ENCODE peak calls at places on chromosomes 13 and 19, in nine cellular contexts. L, E, X, S, H, V, N, D and Y are unnamed samples. For H3K27me3 and H3K4me1, the result is how much of the 10 kb centered on the place peaks cover.

GRCh38 chr13:84607614-84608013 is 725.3 kb upstream of the SLITRK1 start:
- DNase-seq in L (no peak), E (no peak), X (no peak), S (peak), H (no peak), V (no peak), N (peak), D (no peak), Y (no peak)

GRCh38 chr13:31149604-31150003 is 12.1 kb downstream of the HSPH1 start:
- DNase-seq in L (no peak), E (no peak), X (no peak), S (no peak), H (no peak), V (no peak), N (no peak), D (no peak), Y (no peak)

GRCh38 chr19:2668188-2668763 is 34.2 kb downstream of the GNG7 start:
- DNase-seq in L (no peak), E (peak), X (no peak), S (no peak), H (no peak), V (no peak), N (no peak), D (no peak), Y (no peak)

GRCh38 chr13:30862707-30863106 is 43.4 kb upstream of the MEDAG start:
- DNase-seq in L (no peak), E (peak), X (no peak), S (peak), H (no peak), V (no peak), N (no peak), D (peak), Y (peak)

GRCh38 chr13:98905199-98905598 is 72.7 kb downstream of the DOCK9 start:
- DNase-seq in L (no peak), E (no peak), X (no peak), S (no peak), H (no peak), V (no peak), N (no peak), D (no peak), Y (no peak)

GRCh38 chr19:3612901-3613741 is 6.4 kb upstream of the TBXA2R start:
- DNase-seq in L (peak), E (no peak), X (no peak), S (no peak), H (no peak), V (no peak), N (peak), D (no peak), Y (no peak)

GRCh38 chr13:70520275-70520674 is 412.0 kb upstream of the KLHL1 start:
- DNase-seq in L (no peak), E (no peak), X (no peak), S (no peak), H (no peak), V (no peak), N (no peak), D (no peak), Y (no peak)

GRCh38 chr19:14182481-14182880 is 23.5 kb downstream of the ADGRL1 start:
- DNase-seq in L (no peak), E (no peak), X (no peak), S (no peak), H (no peak), V (no peak), N (no peak), D (no peak), Y (no peak)

GRCh38 chr19:45884682-45885555 is 1.0 kb downstream of the IRF2BP1 start:
- DNase-seq in L (peak), E (no peak), X (no peak), S (peak), H (no peak), V (no peak), N (peak), D (no peak), Y (peak)

GRCh38 chr19:45883881-45884681 is 1.9 kb downstream of the IRF2BP1 start:
- DNase-seq in L (no peak), E (no peak), X (no peak), S (peak), H (no peak), V (no peak), N (no peak), D (no peak), Y (no peak)

GRCh38 chr19:45887311-45887710 is 1.4 kb upstream of the IRF2BP1 start:
- DNase-seq in L (no peak), E (no peak), X (no peak), S (no peak), H (no peak), V (no peak), N (no peak), D (no peak), Y (no peak)

GRCh38 chr19:45886427-45887310 is 728 bp upstream of the IRF2BP1 start:
- DNase-seq in L (peak), E (peak), X (peak), S (peak), H (peak), V (peak), N (peak), D (peak), Y (peak)

GRCh38 chr19:45885556-45886426 is at the start of gene IRF2BP1:
- DNase-seq in L (peak), E (peak), X (peak), S (peak), H (no peak), V (peak), N (peak), D (peak), Y (peak)
- TF ChIP-seq POLR2A in L (no peak), E (no peak), X (peak), S (no peak), H (peak), V (no peak), N (peak), D (peak), Y (peak)

GRCh38 chr19:919157-920050 is 2.3 kb downstream of the KISS1R start:
- DNase-seq in L (no peak), E (no peak), X (peak), S (no peak), H (no peak), V (no peak), N (peak), D (no peak), Y (no peak)
- H3K27me3 ChIP-seq in L (under half), E (half or more), X (under half), S (under half), H (under half), V (under half), N (under half), D (half or more), Y (under half)

DNA sequence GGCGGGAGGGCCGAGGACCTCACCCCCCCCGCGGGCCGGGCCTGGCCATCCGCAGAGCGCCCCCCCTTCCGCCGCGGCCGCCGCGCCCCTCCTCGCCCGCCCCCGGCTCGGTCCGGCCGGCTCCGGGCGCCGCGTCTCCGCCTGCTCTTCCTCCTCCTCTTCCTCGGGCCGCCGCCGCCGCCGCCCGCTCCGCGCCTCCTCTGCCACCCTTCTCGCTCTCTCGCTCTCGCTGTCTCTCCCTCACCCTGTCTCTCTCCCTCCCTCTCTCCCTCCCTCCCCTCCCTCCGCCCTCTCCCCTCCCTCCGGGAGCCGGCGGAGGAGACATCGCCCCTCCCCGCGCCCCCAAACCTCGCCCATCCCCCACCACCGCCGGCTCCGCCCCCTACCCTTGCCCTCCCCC is at the start of gene SHANK1:
- DNase-seq in L (peak), E (no peak), X (no peak), S (no peak), H (no peak), V (no peak), N (no peak), D (no peak), Y (no peak)
- H3K4me1 ChIP-seq in L (under half), E (under half), X (under half), S (under half), H (under half), V (under half), N (under half), D (under half), Y (under half)

DNA sequence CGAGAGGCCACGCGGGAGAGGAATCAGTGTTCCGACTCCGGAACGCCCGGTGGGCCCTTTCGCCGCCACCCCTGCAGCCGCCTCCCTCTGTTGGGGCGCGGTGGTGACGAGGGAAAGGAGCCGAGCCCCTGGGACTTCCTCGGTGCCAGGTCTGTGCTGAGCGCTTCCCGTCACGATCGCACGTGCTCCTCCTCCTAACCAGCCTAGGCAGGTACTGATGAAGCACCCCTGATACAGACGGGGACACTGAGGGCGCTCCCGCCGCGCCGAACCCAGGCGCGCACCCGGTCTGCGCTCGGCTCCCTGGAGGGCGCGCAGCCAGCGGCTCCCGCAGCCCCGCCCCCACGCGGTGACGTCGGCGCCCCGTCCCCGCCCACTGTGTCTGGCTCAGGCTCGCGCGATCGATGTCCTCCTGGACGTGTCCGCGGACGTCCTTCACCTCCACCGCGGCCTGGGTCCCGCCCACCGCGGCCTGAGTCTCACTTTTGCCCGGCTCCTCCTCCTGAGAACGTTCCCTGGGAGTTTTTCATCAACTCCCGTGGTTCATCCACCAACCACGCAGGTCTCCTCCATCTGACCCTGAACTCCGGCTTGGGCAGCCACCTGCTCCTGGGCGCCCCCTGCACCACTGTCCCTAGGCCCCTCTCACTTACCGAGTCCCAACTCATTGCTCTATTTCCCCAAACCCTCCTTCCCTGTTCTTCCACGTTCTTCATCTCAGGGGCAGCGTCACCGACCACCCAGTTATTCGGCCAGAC is 2.6 kb upstream of the KLK15 start:
- DNase-seq in L (peak), E (peak), X (peak), S (peak), H (peak), V (peak), N (peak), D (no peak), Y (peak)
- TF ChIP-seq POLR2A in L (peak), E (peak), X (peak), S (no peak), H (peak), V (no peak), N (peak), D (no peak), Y (peak)

GRCh38 chr19:50696065-50696425 is 23.6 kb downstream of the SHANK1 start:
- DNase-seq in L (no peak), E (no peak), X (no peak), S (no peak), H (no peak), V (no peak), N (no peak), D (no peak), Y (no peak)

GRCh38 chr19:50701367-50701985 is 18.1 kb downstream of the SHANK1 start:
- DNase-seq in L (no peak), E (no peak), X (no peak), S (no peak), H (no peak), V (no peak), N (no peak), D (no peak), Y (no peak)

GRCh38 chr19:50695251-50696064 is 24.1 kb downstream of the SHANK1 start:
- DNase-seq in L (peak), E (no peak), X (no peak), S (no peak), H (no peak), V (no peak), N (no peak), D (no peak), Y (no peak)

GRCh38 chr19:50694815-50695145 is 24.8 kb downstream of the SHANK1 start:
- DNase-seq in L (no peak), E (no peak), X (no peak), S (no peak), H (no peak), V (no peak), N (no peak), D (no peak), Y (no peak)

DNA sequence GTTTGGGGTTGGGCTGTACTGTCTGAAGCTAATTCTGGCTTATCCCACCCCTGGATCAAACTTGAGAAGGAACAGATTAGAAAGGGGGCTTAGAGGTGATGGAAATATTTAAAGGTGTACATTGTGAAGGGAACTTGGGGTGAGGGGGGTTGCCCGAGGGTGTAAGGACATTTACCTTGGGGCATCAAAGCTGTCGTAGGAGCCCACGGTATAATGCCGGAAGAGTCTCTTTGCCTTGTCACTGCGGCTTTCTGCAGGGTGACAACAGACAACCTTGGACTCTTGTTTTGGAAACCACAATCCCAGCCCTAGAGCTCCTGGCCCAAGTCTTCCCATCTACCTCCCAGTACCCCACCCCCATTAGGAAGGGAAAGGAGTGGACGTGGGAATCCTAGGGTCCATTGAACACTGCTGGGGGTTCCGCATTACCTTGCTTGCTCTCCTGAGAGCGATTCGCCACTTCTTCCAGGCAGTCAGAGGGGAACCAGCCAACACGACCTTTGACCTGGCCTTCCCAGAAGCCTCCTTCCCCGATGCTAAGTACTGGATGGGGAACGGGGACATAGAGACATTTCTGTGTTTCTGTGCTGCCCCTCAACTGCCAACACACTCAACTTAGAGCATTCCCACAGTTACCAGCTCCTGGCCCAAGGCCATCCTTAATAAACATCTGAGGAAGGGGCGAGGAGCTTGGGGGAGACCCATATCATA is 22.0 kb downstream of the SHANK1 start:
- DNase-seq in L (no peak), E (no peak), X (no peak), S (no peak), H (no peak), V (no peak), N (no peak), D (no peak), Y (no peak)
- H3K27me3 ChIP-seq in L (half or more), E (half or more), X (under half), S (under half), H (under half), V (under half), N (under half), D (under half), Y (under half)

GRCh38 chr19:18840288-18841260 is 8.8 kb downstream of the UPF1 start:
- DNase-seq in L (no peak), E (no peak), X (no peak), S (no peak), H (no peak), V (no peak), N (no peak), D (no peak), Y (no peak)
- H3K4me1 ChIP-seq in L (under half), E (under half), X (under half), S (half or more), H (half or more), V (under half), N (under half), D (half or more), Y (under half)

DNA sequence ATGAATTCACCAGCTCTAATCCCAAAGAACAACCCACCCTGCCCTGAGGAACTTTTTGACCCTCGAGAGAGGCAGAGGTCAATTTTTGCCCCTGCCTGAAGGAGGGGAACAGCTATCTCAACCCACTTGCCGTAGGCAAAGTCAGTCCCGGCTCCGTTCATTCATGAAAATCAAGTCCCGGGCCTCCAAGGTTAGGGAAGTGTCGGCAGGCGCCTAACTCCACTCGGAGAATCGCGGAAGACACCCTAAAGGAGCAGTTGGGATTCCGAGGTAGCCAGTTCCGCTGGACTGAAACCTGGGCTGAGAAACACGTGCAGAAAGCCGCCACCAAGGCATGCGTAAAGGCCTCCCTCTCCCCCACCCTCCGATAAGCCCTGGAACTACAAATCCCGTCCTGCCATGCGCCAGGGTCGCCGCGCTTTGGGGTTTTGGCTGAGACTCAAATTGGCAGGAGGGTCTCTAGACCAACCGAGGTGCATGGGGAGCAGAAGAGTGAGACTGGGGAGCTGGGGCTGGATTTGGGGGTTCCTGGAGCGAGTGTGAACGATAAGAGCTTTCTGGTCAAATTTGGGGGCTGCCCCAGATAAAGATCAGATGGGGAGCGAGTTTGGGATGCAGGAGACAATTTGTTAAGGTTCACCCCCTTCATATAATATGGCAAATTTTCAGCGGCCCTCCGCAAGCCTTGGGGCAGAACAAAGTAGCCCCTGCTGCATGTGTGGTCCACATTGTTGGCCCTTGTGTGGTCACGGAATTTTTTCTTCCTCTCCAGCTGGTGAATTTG is at the start of gene TNPO2:
- DNase-seq in L (peak), E (peak), X (peak), S (peak), H (peak), V (no peak), N (peak), D (peak), Y (peak)
- TF ChIP-seq POLR2A in L (peak), E (no peak), X (no peak), S (no peak), H (peak), V (no peak), N (peak), D (peak), Y (no peak)

GRCh38 chr19:7578127-7578526 is 17.5 kb upstream of the CAMSAP3 start:
- DNase-seq in L (no peak), E (no peak), X (no peak), S (no peak), H (no peak), V (no peak), N (no peak), D (no peak), Y (no peak)
- H3K27me3 ChIP-seq in L (under half), E (under half), X (under half), S (under half), H (under half), V (under half), N (under half), D (under half), Y (under half)

GRCh38 chr19:54336893-54337857 is 1.8 kb downstream of the LILRA4 start:
- DNase-seq in L (no peak), E (no peak), X (peak), S (no peak), H (no peak), V (no peak), N (no peak), D (no peak), Y (no peak)
- H3K4me1 ChIP-seq in L (under half), E (under half), X (under half), S (under half), H (under half), V (under half), N (under half), D (under half), Y (under half)

GRCh38 chr19:15452111-15453047 is 2.6 kb upstream of the WIZ start:
- DNase-seq in L (peak), E (peak), X (peak), S (peak), H (no peak), V (peak), N (peak), D (peak), Y (peak)
- TF ChIP-seq POLR2A in L (no peak), E (peak), X (no peak), S (peak), H (peak), V (no peak), N (peak), D (peak), Y (peak)